ENCODE peak calls at places on chromosomes 12 and 14, in nine cellular contexts. G is stimulated activated CD4-positive, alpha-beta T cell treated with anti-CD3 and anti-CD28 coated beads, Interleukin-4, amount 100 ng/mL, for 48 hours; B is HFFc6; I is M059J; K is breast epithelium; H is kidney glomerular epithelial cell; L is effector CD4-positive, alpha-beta T cell; Z is activated T-helper 1 cell treated with anti-CD3 and anti-CD28 coated beads, Interleukin-2, amount 50 U/mL, for 16 hours; E is cardiac muscle cell. N is an unnamed sample.
A peak's percentile ranks its signal among the peaks of the same experiment; 100 is the strongest.

GRCh38 chr14:74380172-74380571 is 31.9 kb downstream of the VRTN start:
- DNase-seq in K (no peak), B (no peak), I (no peak), L (no peak), Z (no peak), H (no peak), G (no peak), E (no peak), N (no peak)

GRCh38 chr12:43113616-43114015 is 438.4 kb downstream of the ADAMTS20 start:
- DNase-seq in H (no peak), K (no peak), G (no peak), L (no peak), E (no peak), B (no peak), I (no peak), Z (no peak), N (no peak)

GRCh38 chr14:74442757-74443156 is 16.7 kb upstream of the SYNDIG1L start:
- DNase-seq in K (no peak), E (no peak), B (no peak), Z (no peak), I (no peak), H (no peak), G (no peak), L (no peak), N (no peak)

GRCh38 chr12:81208193-81208946 is 130.5 kb downstream of the ACSS3 start:
- DNase-seq in K (no peak), E (peak; percentile 20), I (no peak), L (no peak), B (no peak), Z (no peak), G (no peak), H (no peak), N (no peak)

GRCh38 chr14:59055439-59056045 is 132.9 kb upstream of the DAAM1 start:
- DNase-seq in Z (no peak), I (peak; percentile 60), H (no peak), B (peak; percentile 63), L (no peak), G (peak; percentile 1), E (peak; percentile 73), K (peak; percentile 20), N (no peak)

GRCh38 chr12:76649091-76649490 is 89.5 kb upstream of the OSBPL8 start:
- DNase-seq in I (no peak), L (no peak), B (no peak), G (no peak), E (no peak), H (no peak), Z (no peak), K (no peak), N (no peak)

GRCh38 chr14:53109028-53109687 is 44.0 kb downstream of the DDHD1 start:
- DNase-seq in K (no peak), H (no peak), L (peak; percentile 14), E (no peak), Z (no peak), B (no peak), G (peak; percentile 49), I (no peak), N (no peak)

GRCh38 chr12:53751336-53752191 is at the start of gene CISTR:
- DNase-seq in G (no peak), B (no peak), I (no peak), L (no peak), E (no peak), Z (no peak), K (no peak), H (no peak), N (peak; percentile 73)

GRCh38 chr14:44701563-44702263 is 194.6 kb upstream of the FSCB start:
- DNase-seq in H (peak; percentile 43), L (no peak), Z (no peak), B (no peak), E (peak; percentile 20), I (peak; percentile 1), K (no peak), G (no peak), N (no peak)

GRCh38 chr14:97266653-97267052 is 469.5 kb downstream of the VRK1 start:
- DNase-seq in H (peak; percentile 87), G (no peak), B (no peak), Z (no peak), I (peak; percentile 58), L (no peak), K (no peak), E (no peak), N (no peak)

GRCh38 chr12:49331360-49332222 is 5.4 kb downstream of the C1QL4 start:
- DNase-seq in G (no peak), K (peak; percentile 67), I (peak; percentile 62), H (peak; percentile 52), B (peak; percentile 63), L (no peak), Z (no peak), E (peak; percentile 84), N (no peak)

GRCh38 chr12:132389066-132389465 is 59.7 kb upstream of the GALNT9 start:
- DNase-seq in H (no peak), Z (no peak), K (no peak), I (no peak), G (no peak), E (no peak), L (no peak), B (no peak), N (no peak)

GRCh38 chr12:94404854-94405253 is 54.8 kb downstream of the CEP83 start:
- DNase-seq in H (no peak), E (no peak), Z (no peak), B (no peak), L (no peak), K (no peak), G (no peak), I (no peak), N (no peak)

GRCh38 chr14:21498540-21499526 is 12.3 kb downstream of the METTL3 start:
- DNase-seq in K (no peak), B (peak; percentile 39), G (no peak), E (peak; percentile 58), L (peak; percentile 31), I (peak; percentile 40), Z (no peak), H (peak; percentile 71), N (peak; percentile 43)

GRCh38 chr14:69056389-69056788 is 77.3 kb upstream of the ACTN1 start:
- DNase-seq in Z (no peak), I (no peak), L (no peak), B (peak; percentile 51), H (peak; percentile 59), G (no peak), E (no peak), K (no peak), N (no peak)

GRCh38 chr12:68495666-68496065 is 115.0 kb upstream of the RAP1B start:
- DNase-seq in B (peak; percentile 52), Z (no peak), K (no peak), H (peak; percentile 33), G (no peak), I (peak; percentile 82), E (peak; percentile 54), L (no peak), N (no peak)

GRCh38 chr12:127620956-127621355 is 646.0 kb upstream of the TMEM132C start:
- DNase-seq in K (no peak), H (no peak), B (no peak), I (no peak), L (no peak), E (no peak), Z (no peak), G (no peak), N (no peak)

N was measured in H1.